ENCODE peak calls at places on chromosome 16, in five cellular contexts. L, D, A, E and J are unnamed samples.
A peak's percentile ranks its signal among the peaks of the same experiment; 100 is the strongest.

GRCh38 chr16:24005577-24005976 is 169.8 kb downstream of the PRKCB start:
- DNase-seq in D (no peak), L (no peak), E (no peak), A (no peak), J (no peak)

GRCh38 chr16:8972843-8973586 is 9.3 kb upstream of the USP7 start:
- DNase-seq in L (no peak), A (no peak), D (no peak), E (no peak), J (no peak)

GRCh38 chr16:46757339-46758050 is 9.4 kb upstream of the MYLK3 start:
- DNase-seq in D (peak; percentile 84), L (no peak), E (no peak), A (no peak), J (no peak)

GRCh38 chr16:76278976-76279375 is 1.8 kb downstream of the CNTNAP4 start:
- DNase-seq in E (no peak), L (no peak), D (no peak), A (peak; percentile 5), J (no peak)

GRCh38 chr16:10172848-10173655 is 9.2 kb downstream of the GRIN2A start:
- DNase-seq in E (no peak), A (no peak), L (no peak), D (no peak), J (no peak)

GRCh38 chr16:49469930-49470451 is 96.4 kb downstream of the C16orf78 start:
- DNase-seq in D (no peak), E (no peak), L (peak; percentile 28), A (no peak), J (no peak)

GRCh38 chr16:9854665-9855064 is 327.6 kb downstream of the GRIN2A start:
- DNase-seq in L (no peak), A (peak; percentile 80), E (no peak), D (no peak), J (no peak)

GRCh38 chr16:30829130-30830071 is 42.4 kb upstream of the ZNF629 start:
- DNase-seq in E (peak; percentile 34), A (no peak), D (no peak), L (peak; percentile 74), J (no peak)

GRCh38 chr16:50627419-50627818 is 53.7 kb downstream of the SNX20 start:
- DNase-seq in D (peak; percentile 50), L (no peak), A (peak; percentile 8), E (no peak), J (no peak)

GRCh38 chr16:23690771-23691482 is 12.2 kb downstream of the PLK1 start:
- DNase-seq in D (no peak), A (no peak), L (no peak), E (no peak), J (no peak)

GRCh38 chr16:27721548-27722265 is 171.8 kb downstream of the KATNIP start:
- DNase-seq in L (peak; percentile 56), E (no peak), A (no peak), D (peak; percentile 77), J (no peak)

GRCh38 chr16:23343643-23344612 is 41.8 kb downstream of the SCNN1B start:
- DNase-seq in A (no peak), L (no peak), D (no peak), E (no peak), J (no peak)

GRCh38 chr16:67563708-67564468 is 1.6 kb downstream of the CTCF start:
- DNase-seq in L (peak; percentile 62), D (no peak), E (no peak), A (peak; percentile 83), J (no peak)

GRCh38 chr16:72937916-72938315 is 110.0 kb downstream of the ZFHX3 start:
- DNase-seq in A (no peak), D (no peak), E (no peak), L (no peak), J (no peak)

GRCh38 chr16:19872179-19872863 is 12.3 kb downstream of the GPRC5B start:
- DNase-seq in A (no peak), L (no peak), D (no peak), E (no peak), J (no peak)

GRCh38 chr16:4309833-4310266 is 6.0 kb upstream of the GLIS2 start:
- DNase-seq in D (peak; percentile 54), E (peak; percentile 84), L (peak; percentile 67), A (peak; percentile 56), J (peak; percentile 81)

GRCh38 chr16:1870365-1871082 is 1.4 kb downstream of the MEIOB start:
- DNase-seq in A (peak; percentile 95), D (no peak), E (peak; percentile 60), L (peak; percentile 56), J (no peak)

DNA sequence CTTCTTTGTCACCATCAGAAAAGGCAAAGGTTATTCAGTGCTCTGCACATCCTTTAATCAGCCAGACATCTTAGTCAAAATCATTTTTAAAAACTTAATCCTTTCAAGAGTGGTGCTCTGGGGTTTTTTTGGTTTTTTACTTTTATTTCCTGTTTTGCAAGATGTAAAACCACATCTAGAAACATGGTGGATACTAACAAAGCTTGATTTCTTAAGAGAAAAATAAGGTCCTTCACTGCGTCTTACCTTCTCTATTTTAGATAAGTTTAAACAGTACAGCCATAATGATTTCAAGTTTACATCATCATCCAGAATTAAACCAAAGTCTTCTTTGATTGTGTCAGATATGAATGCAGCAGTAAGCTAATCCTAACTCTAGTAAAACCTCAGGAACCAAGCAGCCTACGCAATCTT is 6.3 kb downstream of the ANKRD11 start:
- DNase-seq in E (no peak), D (no peak), A (no peak), L (no peak), J (no peak)
- H3K4me3 ChIP-seq in E (no peak overlapping the region), D (no peak overlapping the region), A (no peak overlapping the region), L (no peak overlapping the region), J (no peak overlapping the region)

GRCh38 chr16:87535457-87535854 is 42.6 kb upstream of the ZCCHC14 start:
- DNase-seq in L (no peak), A (no peak), D (no peak), E (no peak), J (no peak)
- H3K4me3 ChIP-seq in L (no peak overlapping the region), A (no peak overlapping the region), D (no peak overlapping the region), E (no peak overlapping the region), J (no peak overlapping the region)

GRCh38 chr16:85810097-85810741 is 10.7 kb downstream of the COX4I1 start:
- DNase-seq in D (no peak), L (no peak), E (no peak), A (no peak), J (no peak)

GRCh38 chr16:85808926-85809325 is 9.4 kb downstream of the COX4I1 start:
- DNase-seq in E (no peak), D (no peak), A (no peak), L (no peak), J (no peak)

GRCh38 chr16:85809645-85810044 is 10.2 kb downstream of the COX4I1 start:
- DNase-seq in A (no peak), D (no peak), E (no peak), L (no peak), J (no peak)

GRCh38 chr16:85812031-85812807 is 12.7 kb downstream of the COX4I1 start:
- DNase-seq in E (no peak), D (no peak), L (no peak), A (no peak), J (no peak)

GRCh38 chr16:85810742-85811115 is 11.2 kb downstream of the COX4I1 start:
- DNase-seq in A (no peak), E (no peak), D (no peak), L (no peak), J (no peak)
- H3K4me3 ChIP-seq in A (no peak overlapping the region), E (no peak overlapping the region), D (no peak overlapping the region), L (no peak overlapping the region), J (no peak overlapping the region)

GRCh38 chr16:56631832-56632159 is 663 bp upstream of the MT1M start:
- DNase-seq in A (no peak), E (no peak), D (no peak), L (no peak), J (no peak)
- H3K4me3 ChIP-seq in A (peak overlapping the region; percentile 41), E (no peak overlapping the region), D (peak overlapping the region; percentile 69), L (no peak overlapping the region), J (peak overlapping the region; percentile 7)

DNA sequence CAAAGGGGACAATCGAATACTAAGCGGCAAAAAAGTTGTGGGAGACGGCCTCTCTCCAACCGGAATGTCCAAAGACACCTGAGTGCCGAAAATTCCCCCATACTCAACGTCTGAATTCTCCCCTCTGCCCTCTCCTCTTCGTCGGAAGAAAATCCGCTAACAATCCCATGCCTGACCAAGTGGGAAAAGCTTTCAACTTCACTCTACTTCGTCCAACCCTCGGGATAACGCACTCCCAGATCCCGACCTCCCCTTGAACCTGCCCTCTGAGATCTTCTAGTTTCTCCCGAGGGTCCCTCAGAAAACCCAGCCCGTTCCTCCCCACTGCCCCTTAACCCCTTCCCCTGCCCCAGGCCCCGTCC is 960 bp downstream of the AMFR start:
- DNase-seq in D (no peak), E (no peak), L (no peak), A (no peak), J (no peak)
- H3K4me3 ChIP-seq in D (peak overlapping the region; percentile 93), E (peak overlapping the region; percentile 98), L (peak overlapping the region; percentile 94), A (peak overlapping the region; percentile 72), J (peak overlapping the region; percentile 91)

GRCh38 chr16:13919330-13919682 is 648 bp upstream of the ERCC4 start:
- DNase-seq in A (peak; percentile 49), E (peak; percentile 40), L (no peak), D (no peak), J (no peak)
- H3K4me3 ChIP-seq in A (no peak overlapping the region), E (peak overlapping the region; percentile 28), L (no peak overlapping the region), D (peak overlapping the region; percentile 89), J (no peak overlapping the region)

GRCh38 chr16:55138298-55138697 is 185.7 kb upstream of the IRX6 start:
- DNase-seq in A (no peak), L (no peak), E (no peak), D (no peak), J (no peak)
- H3K4me3 ChIP-seq in A (no peak overlapping the region), L (no peak overlapping the region), E (no peak overlapping the region), D (no peak overlapping the region), J (no peak overlapping the region)

DNA sequence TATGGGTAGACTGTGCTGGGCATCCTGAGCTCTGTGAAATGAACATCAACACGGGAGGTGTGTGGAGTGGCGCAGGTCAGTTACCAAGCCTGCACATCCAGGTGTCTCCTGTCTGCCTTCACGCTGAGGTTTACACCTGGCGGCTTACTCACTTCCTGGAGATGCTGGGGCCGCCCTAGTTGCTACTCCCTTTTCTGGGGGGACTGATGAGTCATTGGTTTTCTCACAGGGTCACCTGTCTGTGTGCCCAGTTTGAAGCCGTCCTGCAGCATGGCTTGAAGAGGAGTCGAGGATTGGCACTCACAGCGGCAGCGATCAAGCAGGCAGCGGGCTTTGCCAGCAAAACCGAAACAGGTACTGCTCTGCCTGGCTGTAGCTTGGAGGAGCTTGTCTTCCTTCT is 50.6 kb downstream of the SNX29 start:
- DNase-seq in E (no peak), D (no peak), A (peak; percentile 88), L (no peak), J (peak; percentile 9)
- H3K4me3 ChIP-seq in E (no peak overlapping the region), D (no peak overlapping the region), A (no peak overlapping the region), L (no peak overlapping the region), J (no peak overlapping the region)

DNA sequence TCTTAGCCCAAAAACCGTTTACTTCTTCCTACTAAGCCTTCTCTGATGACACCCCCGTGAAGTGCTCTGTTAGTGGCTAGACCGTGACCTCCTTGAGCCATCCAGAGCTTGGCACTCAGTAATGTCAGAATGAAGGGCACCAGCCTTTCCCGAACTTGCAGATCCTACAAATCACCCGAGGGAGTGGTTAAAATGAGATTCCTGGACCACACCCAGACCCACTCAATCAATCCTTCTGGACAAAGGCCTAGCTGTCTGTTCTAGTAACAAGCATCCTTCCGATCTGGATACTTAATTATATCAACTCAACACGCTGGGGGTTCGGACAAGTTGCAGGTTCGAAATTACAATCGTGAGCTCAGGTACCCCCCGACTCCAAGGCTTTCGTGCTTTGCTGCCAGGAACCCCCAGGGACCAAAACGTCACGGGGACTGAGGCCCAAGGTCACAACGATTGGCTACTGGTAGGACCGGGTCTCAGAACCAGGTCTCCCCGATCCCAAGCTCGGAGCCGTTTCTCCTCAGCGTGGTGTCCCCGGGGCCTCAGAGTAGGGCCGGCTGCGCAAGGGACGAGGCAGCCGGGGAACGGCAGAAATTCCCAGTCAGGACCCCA is 549 bp downstream of the CIAPIN1 start:
- DNase-seq in D (peak; percentile 36), L (peak; percentile 39), A (peak; percentile 24), E (peak; percentile 35), J (no peak)
- H3K4me3 ChIP-seq in D (peak overlapping the region; percentile 98), L (peak overlapping the region; percentile 99), A (peak overlapping the region; percentile 94), E (peak overlapping the region; percentile 96), J (peak overlapping the region; percentile 92)